ENCODE peak calls at places on chromosome 9, in four cellular contexts. V is RWPE1, E is heart left ventricle, O is cardiac muscle cell. S is an unnamed sample.

GRCh38 chr9:134950404-134950760 is 32.7 kb upstream of the FCN1 start:
- DNase-seq in V (no peak), E (no peak), O (no peak), S (no peak)

GRCh38 chr9:123568691-123569342 is 212.8 kb downstream of the CRB2 start:
- DNase-seq in E (no peak), V (no peak), O (no peak), S (no peak)

GRCh38 chr9:22097712-22098111 is 88.6 kb upstream of the CDKN2B start:
- DNase-seq in O (no peak), E (no peak), V (no peak), S (no peak)

GRCh38 chr9:87436694-87437093 is 61.0 kb upstream of the DAPK1 start:
- DNase-seq in E (no peak), O (no peak), V (no peak), S (no peak)

GRCh38 chr9:4741365-4742031 is 496 bp upstream of the AK3 start:
- DNase-seq in E (peak), O (peak), V (no peak), S (peak)

GRCh38 chr9:90201770-90202169 is 440.9 kb downstream of the DIRAS2 start:
- DNase-seq in V (no peak), E (no peak), O (no peak), S (no peak)

GRCh38 chr9:91045036-91045435 is 243.4 kb downstream of the SYK start:
- DNase-seq in O (peak), V (no peak), E (no peak), S (no peak)

GRCh38 chr9:74975538-74975937 is 22.8 kb upstream of the C9orf40 start:
- DNase-seq in O (no peak), V (no peak), E (no peak), S (no peak)

GRCh38 chr9:95148121-95148520 is 169.4 kb downstream of the FANCC start:
- DNase-seq in O (no peak), V (no peak), E (no peak), S (no peak)

GRCh38 chr9:97793067-97793466 is 60.0 kb upstream of the FOXE1 start:
- DNase-seq in E (no peak), V (no peak), O (no peak), S (no peak)

GRCh38 chr9:111719541-111719940 is 58.1 kb downstream of the GNG10 start:
- DNase-seq in E (no peak), O (no peak), V (no peak), S (no peak)

GRCh38 chr9:109254317-109254716 is 66.5 kb downstream of the EPB41L4B start:
- DNase-seq in O (no peak), E (no peak), V (peak), S (peak)

GRCh38 chr9:99998266-99998665 is 91.8 kb downstream of the STX17 start:
- DNase-seq in V (no peak), O (no peak), E (no peak), S (no peak)

GRCh38 chr9:27367175-27367798 is 70.3 kb upstream of the EQTN start:
- DNase-seq in E (no peak), O (no peak), V (no peak), S (no peak)

GRCh38 chr9:76311576-76311975 is 82.7 kb downstream of the RFK start:
- DNase-seq in O (no peak), E (no peak), V (no peak), S (no peak)

GRCh38 chr9:2934241-2934650 is 90.4 kb upstream of the PUM3 start:
- DNase-seq in O (no peak), V (no peak), E (no peak), S (no peak)

GRCh38 chr9:69554945-69555344 is 117.2 kb downstream of the APBA1 start:
- DNase-seq in O (no peak), V (no peak), E (no peak), S (peak)

GRCh38 chr9:2718698-2719033 is 1.4 kb downstream of the KCNV2 start:
- DNase-seq in E (no peak), V (no peak), O (no peak), S (no peak)

GRCh38 chr9:16058131-16058549 is 505.3 kb downstream of the CCDC171 start:
- DNase-seq in O (no peak), E (no peak), V (peak), S (peak)

GRCh38 chr9:4048441-4048840 is 251.4 kb downstream of the GLIS3 start:
- DNase-seq in O (no peak), V (no peak), E (no peak), S (peak)

GRCh38 chr9:115766495-115766894 is 387.1 kb upstream of the PAPPA start:
- DNase-seq in V (no peak), E (no peak), O (no peak), S (no peak)

GRCh38 chr9:98081477-98082219 is 25.1 kb downstream of the NANS start:
- DNase-seq in O (no peak), E (no peak), V (peak), S (peak)

GRCh38 chr9:14866200-14866749 is 44.0 kb downstream of the FREM1 start:
- DNase-seq in E (no peak), O (no peak), V (no peak), S (no peak)

GRCh38 chr9:19614294-19614693 is 174.5 kb downstream of the SLC24A2 start:
- DNase-seq in O (no peak), V (no peak), E (no peak), S (no peak)

GRCh38 chr9:131578778-131579504 is 33.6 kb downstream of the PRRT1B start:
- DNase-seq in E (peak), O (no peak), V (no peak), S (no peak)

GRCh38 chr9:28051559-28051958 is 478.3 kb upstream of the C9orf72 start:
- DNase-seq in O (no peak), V (no peak), E (no peak), S (no peak)

GRCh38 chr9:121613009-121613766 is 38.2 kb upstream of the DAB2IP start:
- DNase-seq in E (no peak), V (no peak), O (no peak), S (peak)

GRCh38 chr9:4293293-4293931 is 6.5 kb downstream of the GLIS3 start:
- DNase-seq in E (no peak), V (no peak), O (no peak), S (peak)

DNA sequence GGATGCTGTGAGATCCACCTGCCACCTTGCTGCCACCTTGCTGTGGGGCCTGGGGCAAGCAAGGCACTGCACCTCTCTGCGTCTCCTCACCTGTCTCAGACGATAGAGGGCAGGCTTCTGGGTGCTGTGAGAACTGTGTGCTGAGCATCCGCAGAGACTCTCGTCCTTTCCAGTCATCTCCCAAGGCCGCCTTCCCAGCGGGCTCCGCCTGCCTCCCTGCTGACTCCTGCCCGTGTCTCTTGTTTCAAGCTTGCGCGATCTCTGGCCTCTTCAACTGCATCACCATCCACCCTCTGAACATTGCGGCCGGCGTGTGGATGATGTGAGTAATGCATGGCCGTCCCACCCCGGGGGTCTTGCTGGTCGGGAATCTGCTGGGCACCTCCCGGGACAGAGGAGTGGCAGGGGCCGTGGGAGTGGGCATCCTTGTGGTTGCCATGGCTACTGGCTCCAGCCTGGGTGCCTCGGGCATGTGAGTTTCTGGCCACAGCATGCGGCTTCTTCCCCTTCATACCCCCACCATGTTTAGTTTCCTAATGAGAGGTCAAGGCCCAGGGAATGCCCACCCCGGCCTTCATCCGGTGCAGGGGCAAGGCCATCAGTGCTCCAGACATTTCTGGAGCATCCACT is 3.6 kb downstream of the CACFD1 start:
- DNase-seq in V (no peak), E (no peak), O (no peak), S (peak)
- TF ChIP-seq CTCF in V (no peak), E (no peak), O (no peak), S (no peak)

GRCh38 chr9:92656537-92656925 is 13.4 kb downstream of the IPPK start:
- DNase-seq in E (no peak), V (no peak), O (no peak), S (no peak)

GRCh38 chr9:92655896-92656536 is 13.9 kb downstream of the IPPK start:
- DNase-seq in O (no peak), V (no peak), E (no peak), S (no peak)

GRCh38 chr9:92658176-92658575 is 11.8 kb downstream of the IPPK start:
- DNase-seq in E (no peak), V (no peak), O (no peak), S (no peak)

GRCh38 chr9:92658611-92659010 is 11.3 kb downstream of the IPPK start:
- DNase-seq in O (no peak), V (no peak), E (no peak), S (no peak)

DNA sequence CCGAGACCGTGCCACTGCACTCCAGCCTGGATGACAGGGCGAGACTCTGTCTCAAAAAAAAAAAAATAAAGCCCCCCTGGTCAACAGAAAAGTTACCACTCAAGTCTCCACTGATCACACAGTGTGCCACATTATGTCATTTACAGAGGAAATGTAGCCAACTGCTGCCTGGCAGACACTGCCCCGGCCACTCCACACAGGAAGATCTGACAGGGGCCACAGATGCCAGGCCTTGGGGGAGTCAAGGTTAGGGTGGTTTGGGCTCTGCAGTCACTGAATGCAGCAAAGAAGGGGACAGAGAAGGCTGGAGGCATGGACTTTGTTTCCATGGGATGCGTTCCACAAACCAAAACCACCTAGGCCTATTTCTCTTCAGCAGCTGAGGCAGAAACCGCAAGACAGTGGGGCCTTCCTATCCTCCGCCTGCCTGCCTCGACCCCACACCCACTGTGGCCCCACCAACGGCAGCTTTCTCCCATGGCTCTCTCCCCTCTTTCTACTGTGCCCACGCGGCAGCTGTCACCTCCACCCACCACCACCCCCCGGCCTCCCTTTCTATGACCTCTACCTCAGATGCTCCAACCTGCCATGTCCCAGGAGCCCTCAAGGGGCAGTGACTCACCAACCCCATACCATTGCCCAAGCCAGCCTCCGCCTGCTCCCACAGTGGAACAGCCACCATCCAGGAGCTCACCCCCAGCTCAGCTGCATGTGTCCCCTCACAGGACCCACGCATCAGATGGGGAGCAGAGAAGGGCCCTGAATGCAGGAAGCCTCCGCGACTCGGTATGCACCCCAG is 12.4 kb downstream of the IPPK start:
- DNase-seq in E (no peak), V (peak), O (no peak), S (peak)
- TF ChIP-seq CTCF in E (no peak), V (no peak), O (no peak), S (no peak)

DNA sequence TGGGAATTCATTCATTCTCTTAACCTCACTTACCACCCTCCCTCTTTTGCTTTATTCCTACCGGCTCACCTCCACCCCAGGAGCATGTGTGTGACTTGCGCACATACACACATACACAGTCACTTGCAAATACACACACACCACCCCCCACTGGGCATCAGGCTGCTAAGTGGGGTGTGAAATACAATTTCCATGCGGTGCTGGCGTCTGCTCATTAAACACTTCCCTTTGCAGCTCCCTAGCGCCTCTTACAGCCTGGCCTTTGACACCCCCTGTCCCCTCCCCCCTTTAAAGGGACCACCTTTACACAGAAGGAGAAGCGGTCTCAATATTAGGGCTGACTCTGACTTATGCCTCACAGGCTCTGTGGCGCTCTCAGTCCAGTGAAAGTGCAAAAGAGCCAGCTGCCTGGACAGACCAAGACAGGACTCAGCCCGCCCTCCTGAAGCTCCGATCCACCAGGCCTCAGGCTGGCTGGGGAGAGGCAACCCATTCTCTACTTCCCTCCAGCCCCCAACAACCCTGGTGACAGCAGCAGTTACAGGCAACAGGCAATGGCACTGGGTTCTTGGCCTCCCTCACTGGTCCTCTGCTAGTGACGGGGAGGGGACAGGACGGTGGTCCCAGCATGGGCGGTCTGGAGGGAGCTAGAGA is 12.2 kb downstream of the ENHO start:
- DNase-seq in V (no peak), E (no peak), O (no peak), S (no peak)
- TF ChIP-seq CTCF in V (no peak), E (no peak), O (no peak), S (no peak)

DNA sequence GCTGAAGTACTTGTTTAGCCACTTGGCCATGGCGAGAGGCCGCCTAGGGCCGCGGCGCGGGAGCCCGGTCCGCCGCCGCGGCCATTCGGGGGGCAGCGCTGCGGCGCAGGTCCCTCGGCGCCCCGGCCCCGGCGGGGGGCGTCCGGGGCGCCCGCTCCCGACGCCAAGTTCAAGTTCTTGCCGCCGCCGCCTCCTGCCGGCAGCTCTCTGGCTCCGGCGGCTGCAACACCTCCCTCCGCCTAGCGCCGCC is 486 bp downstream of the SHB start:
- DNase-seq in E (no peak), O (peak), V (no peak), S (peak)
- TF ChIP-seq CTCF in E (no peak), O (peak), V (peak), S (peak)

S was measured in MCF 10A.